ENCODE peak calls at places on chromosomes 7 and 10, in ten cellular contexts. W is Peyer's patch, A is breast epithelium, Y is endothelial cell of umbilical vein, R is right lobe of liver, G is GM12878, L is A549, P is tibial nerve, U is gastrocnemius medialis, E is transverse colon. B is an unnamed sample.

GRCh38 chr10:122510736-122511135 is 49.4 kb downstream of the HTRA1 start:
- DNase-seq in W (no peak), A (no peak), Y (no peak), R (no peak), G (no peak), L (no peak), P (no peak), U (no peak), E (no peak), B (no peak)

GRCh38 chr10:126504761-126505112 is 116.5 kb upstream of the ADAM12 start:
- DNase-seq in W (no peak), A (no peak), Y (no peak), R (no peak), G (no peak), L (no peak), P (no peak), U (no peak), E (no peak), B (no peak)

GRCh38 chr7:95675016-95675415 is 78.7 kb upstream of the PDK4 start:
- DNase-seq in W (no peak), A (no peak), Y (no peak), R (no peak), G (no peak), L (no peak), P (no peak), U (no peak), E (no peak), B (no peak)

GRCh38 chr7:106848851-106849442 is 16.1 kb upstream of the PIK3CG start:
- DNase-seq in W (no peak), A (no peak), Y (no peak), R (no peak), G (no peak), L (no peak), P (no peak), U (no peak), E (no peak), B (no peak)

GRCh38 chr10:116120688-116121087 is 152.3 kb downstream of the GFRA1 start:
- DNase-seq in W (no peak), A (no peak), Y (no peak), R (no peak), G (no peak), L (no peak), P (no peak), U (no peak), E (no peak), B (no peak)

GRCh38 chr7:110253083-110253482 is 837.8 kb upstream of the LRRN3 start:
- DNase-seq in W (no peak), A (no peak), Y (no peak), R (no peak), G (no peak), L (no peak), P (no peak), U (no peak), E (no peak), B (no peak)

GRCh38 chr10:43594944-43595589 is 11.2 kb upstream of the ZNF485 start:
- DNase-seq in W (no peak), A (no peak), Y (peak; percentile 40), R (no peak), G (peak; percentile 84), L (no peak), P (no peak), U (no peak), E (no peak), B (no peak)

GRCh38 chr10:63605568-63605967 is 84.4 kb downstream of the REEP3 start:
- DNase-seq in W (no peak), A (no peak), Y (no peak), R (no peak), G (no peak), L (no peak), P (no peak), U (no peak), E (no peak), B (no peak)

GRCh38 chr7:966291-967069 is 8.9 kb downstream of the COX19 start:
- DNase-seq in W (no peak), A (no peak), Y (no peak), R (peak; percentile 35), G (no peak), L (no peak), P (no peak), U (no peak), E (no peak), B (no peak)

GRCh38 chr10:88064608-88065383 is 201.4 kb downstream of the PTEN start:
- DNase-seq in W (no peak), A (no peak), Y (no peak), R (peak; percentile 74), G (peak; percentile 95), L (no peak), P (peak; percentile 97), U (peak; percentile 68), E (peak; percentile 50), B (no peak)

GRCh38 chr7:27194641-27195379 is 5.1 kb downstream of the HOXA13 start:
- DNase-seq in W (no peak), A (no peak), Y (no peak), R (no peak), G (no peak), L (no peak), P (no peak), U (no peak), E (peak; percentile 38), B (no peak)

GRCh38 chr7:137142376-137142775 is 201.2 kb downstream of the PTN start:
- DNase-seq in W (no peak), A (no peak), Y (no peak), R (no peak), G (no peak), L (no peak), P (no peak), U (no peak), E (no peak), B (no peak)

GRCh38 chr7:137146012-137146455 is 197.5 kb downstream of the PTN start:
- DNase-seq in W (no peak), A (no peak), Y (no peak), R (no peak), G (no peak), L (no peak), P (no peak), U (no peak), E (no peak), B (no peak)

GRCh38 chr7:137151056-137151731 is 192.3 kb downstream of the PTN start:
- DNase-seq in W (no peak), A (no peak), Y (no peak), R (no peak), G (no peak), L (no peak), P (no peak), U (no peak), E (no peak), B (no peak)

GRCh38 chr7:137146996-137147720 is 196.4 kb downstream of the PTN start:
- DNase-seq in W (no peak), A (no peak), Y (no peak), R (no peak), G (no peak), L (no peak), P (no peak), U (no peak), E (no peak), B (no peak)

GRCh38 chr7:137146552-137146961 is 197.0 kb downstream of the PTN start:
- DNase-seq in W (no peak), A (no peak), Y (no peak), R (no peak), G (no peak), L (no peak), P (no peak), U (no peak), E (no peak), B (no peak)
- H3K4me3 ChIP-seq in W (no peak overlapping the region), A (no peak overlapping the region), Y (no peak overlapping the region), R (no peak overlapping the region), G (no peak overlapping the region), L (no peak overlapping the region), P (no peak overlapping the region), U (no peak overlapping the region), E (no peak overlapping the region), B (no peak overlapping the region)

DNA sequence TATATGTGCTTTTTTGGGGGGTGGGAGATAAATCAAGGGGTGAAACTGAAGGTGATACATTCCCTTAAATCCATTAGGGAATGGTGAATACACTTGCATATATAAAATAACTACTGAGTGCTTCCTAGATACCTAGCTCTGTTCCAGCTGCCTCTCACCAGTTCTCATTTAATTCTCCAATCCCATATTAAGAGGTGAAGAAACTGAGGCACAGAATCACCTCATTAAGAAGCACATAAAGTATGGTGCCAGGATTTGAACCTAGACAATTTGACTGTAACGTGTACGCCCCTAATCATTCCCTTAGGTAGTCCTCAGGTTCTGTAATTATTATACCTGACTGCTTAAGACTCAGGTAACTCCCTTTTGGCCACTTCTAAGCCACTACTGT is 1.5 kb upstream of the SFR1 start:
- DNase-seq in W (no peak), A (no peak), Y (no peak), R (no peak), G (no peak), L (no peak), P (no peak), U (no peak), E (no peak), B (no peak)
- TF ChIP-seq POLR2A in W (no peak), A (no peak), Y (no peak), R (no peak), G (no peak), L (no peak), P (no peak), U (no peak), E (no peak), B (no peak)

GRCh38 chr7:157811946-157812345 is 475.1 kb downstream of the DNAJB6 start:
- DNase-seq in W (peak; percentile 27), A (no peak), Y (no peak), R (peak; percentile 31), G (no peak), L (no peak), P (no peak), U (no peak), E (no peak), B (no peak)
- H3K9me3 ChIP-seq in W (no peaks in the 10 kb centered on the region), A (peaks cover 55% of the 10 kb centered on the region), Y (peaks cover 2% of the 10 kb centered on the region), R (no peaks in the 10 kb centered on the region), G (peaks cover 1% of the 10 kb centered on the region), L (peaks cover 11% of the 10 kb centered on the region), P (no peaks in the 10 kb centered on the region), U (no peaks in the 10 kb centered on the region), E (no peaks in the 10 kb centered on the region), B (no peaks in the 10 kb centered on the region)

GRCh38 chr7:19110778-19111175 is 6.7 kb downstream of the TWIST1 start:
- DNase-seq in W (no peak), A (no peak), Y (no peak), R (no peak), G (no peak), L (no peak), P (no peak), U (no peak), E (no peak), B (no peak)

GRCh38 chr7:19111474-19112143 is 5.8 kb downstream of the TWIST1 start:
- DNase-seq in W (no peak), A (no peak), Y (no peak), R (no peak), G (no peak), L (no peak), P (no peak), U (no peak), E (no peak), B (no peak)

GRCh38 chr7:19113855-19114590 is 3.4 kb downstream of the TWIST1 start:
- DNase-seq in W (no peak), A (no peak), Y (no peak), R (no peak), G (no peak), L (no peak), P (no peak), U (no peak), E (no peak), B (no peak)

GRCh38 chr7:19113001-19113349 is 4.5 kb downstream of the TWIST1 start:
- DNase-seq in W (no peak), A (no peak), Y (no peak), R (no peak), G (no peak), L (no peak), P (no peak), U (no peak), E (no peak), B (no peak)

GRCh38 chr7:19112290-19113000 is 5.0 kb downstream of the TWIST1 start:
- DNase-seq in W (no peak), A (no peak), Y (no peak), R (no peak), G (no peak), L (no peak), P (no peak), U (no peak), E (no peak), B (no peak)
- H3K4me3 ChIP-seq in W (no peak overlapping the region), A (peak overlapping the region; percentile 66), Y (no peak overlapping the region), R (no peak overlapping the region), G (no peak overlapping the region), L (no peak overlapping the region), P (no peak overlapping the region), U (no peak overlapping the region), E (no peak overlapping the region), B (peak overlapping the region; percentile 61)

B was measured in esophagus squamous epithelium.